ENCODE peak calls at places on chromosomes 3 and 15, in five cellular contexts. Z is brain microvascular endothelial cell, I is H9, X is Calu3, T is lower lobe of right lung. N is an unnamed sample.

GRCh38 chr15:78727561-78727960 is 83.7 kb downstream of the ADAMTS7 start:
- DNase-seq in Z (peak), I (peak), X (no peak), T (no peak), N (no peak)

GRCh38 chr15:52391074-52391473 is 95.5 kb upstream of the MYO5C start:
- DNase-seq in Z (no peak), I (no peak), X (no peak), T (no peak), N (no peak)

GRCh38 chr3:10957976-10958749 is 34.4 kb upstream of the SLC6A1 start:
- DNase-seq in Z (no peak), I (no peak), X (peak), T (peak), N (no peak)

GRCh38 chr15:99683000-99683670 is 50.1 kb downstream of the LYSMD4 start:
- DNase-seq in Z (no peak), I (no peak), X (no peak), T (no peak), N (no peak)

GRCh38 chr3:135565481-135565880 is 400.0 kb upstream of the PPP2R3A start:
- DNase-seq in Z (no peak), I (no peak), X (no peak), T (no peak), N (no peak)

GRCh38 chr3:109339714-109340648 is 2.6 kb upstream of the DPPA4 start:
- DNase-seq in Z (no peak), I (peak), X (no peak), T (no peak), N (no peak)

GRCh38 chr3:7953449-7954015 is 548.1 kb upstream of the LMCD1 start:
- DNase-seq in Z (no peak), I (no peak), X (no peak), T (no peak), N (no peak)

GRCh38 chr3:130939753-130940152 is 45.9 kb downstream of the ATP2C1 start:
- DNase-seq in Z (no peak), I (no peak), X (no peak), T (no peak), N (no peak)

GRCh38 chr15:31163769-31164572 is 62.4 kb upstream of the TRPM1 start:
- DNase-seq in Z (no peak), I (no peak), X (no peak), T (no peak), N (no peak)

GRCh38 chr3:149963485-149963884 is 7.2 kb downstream of the PFN2 start:
- DNase-seq in Z (no peak), I (no peak), X (no peak), T (no peak), N (no peak)

GRCh38 chr3:36372534-36372935 is 7.8 kb upstream of the STAC start:
- DNase-seq in Z (peak), I (no peak), X (no peak), T (no peak), N (no peak)

GRCh38 chr3:11774296-11774877 is 72.3 kb downstream of the TAMM41 start:
- DNase-seq in Z (peak), I (peak), X (peak), T (no peak), N (peak)

GRCh38 chr15:77981281-77982126 is 96.0 kb downstream of the TBC1D2B start:
- DNase-seq in Z (no peak), I (no peak), X (no peak), T (no peak), N (no peak)

GRCh38 chr3:19945405-19946290 is 1.2 kb upstream of the RAB5A start:
- DNase-seq in Z (no peak), I (no peak), X (no peak), T (no peak), N (no peak)

GRCh38 chr3:49701388-49702077 is 12.2 kb downstream of the RNF123 start:
- DNase-seq in Z (no peak), I (peak), X (no peak), T (no peak), N (peak)

GRCh38 chr3:98563661-98564281 is 29.6 kb downstream of the CPOX start:
- DNase-seq in Z (no peak), I (no peak), X (no peak), T (no peak), N (no peak)

GRCh38 chr15:90221251-90221900 is 12.4 kb downstream of the CIB1 start:
- DNase-seq in Z (peak), I (peak), X (peak), T (peak), N (peak)

GRCh38 chr3:9770276-9770812 is 597 bp upstream of the CAMK1 start:
- DNase-seq in Z (no peak), I (no peak), X (peak), T (peak), N (no peak)

GRCh38 chr3:64303401-64303800 is 78.1 kb upstream of the PRICKLE2 start:
- DNase-seq in Z (no peak), I (no peak), X (no peak), T (no peak), N (no peak)

GRCh38 chr3:150110097-150110496 is 139.4 kb upstream of the PFN2 start:
- DNase-seq in Z (no peak), I (no peak), X (no peak), T (no peak), N (no peak)

GRCh38 chr3:134258761-134259347 is 8.2 kb upstream of the RYK start:
- DNase-seq in Z (no peak), I (no peak), X (no peak), T (no peak), N (no peak)

GRCh38 chr15:90680371-90680935 is 36.7 kb upstream of the BLM start:
- DNase-seq in Z (peak), I (no peak), X (no peak), T (no peak), N (no peak)

GRCh38 chr3:194137314-194138097 is 1.6 kb downstream of the HES1 start:
- DNase-seq in Z (peak), I (peak), X (peak), T (peak), N (peak)

GRCh38 chr3:12158387-12159226 is at the start of gene TIMP4:
- DNase-seq in Z (peak), I (peak), X (peak), T (peak), N (peak)

GRCh38 chr15:40254452-40254851 is 15.6 kb downstream of the PAK6 start:
- DNase-seq in Z (no peak), I (no peak), X (no peak), T (no peak), N (no peak)
- TF ChIP-seq CTCF in Z (no peak), I (no peak), X (no peak), T (no peak), N (no peak)

DNA sequence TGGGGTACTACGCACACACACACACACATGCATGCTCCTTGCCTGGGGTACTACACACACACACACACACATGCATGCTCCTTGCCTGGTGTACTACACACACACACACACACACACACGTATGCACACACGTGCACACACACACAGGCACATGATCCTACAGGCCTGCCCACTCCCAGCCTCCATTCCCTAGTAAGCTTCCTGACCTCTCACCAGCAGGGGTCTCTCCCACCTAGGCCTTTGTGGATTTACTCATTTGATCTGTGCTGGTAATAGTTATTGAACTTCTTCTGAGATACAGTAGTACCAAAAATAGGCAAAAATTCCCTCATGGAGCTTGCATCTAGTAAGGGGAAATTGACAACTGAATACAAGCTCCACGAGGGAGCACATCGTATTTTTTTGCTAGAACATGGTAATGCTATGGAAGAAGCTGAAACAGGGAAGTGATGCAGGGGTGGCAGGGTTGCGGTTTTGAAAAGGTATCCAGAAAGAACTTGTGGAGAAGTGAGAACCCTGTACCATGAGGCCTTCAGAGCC is 19.1 kb downstream of the TTC21A start:
- DNase-seq in Z (peak), I (peak), X (peak), T (peak), N (peak)
- TF ChIP-seq CTCF in Z (peak), I (peak), X (peak), T (peak), N (peak)

DNA sequence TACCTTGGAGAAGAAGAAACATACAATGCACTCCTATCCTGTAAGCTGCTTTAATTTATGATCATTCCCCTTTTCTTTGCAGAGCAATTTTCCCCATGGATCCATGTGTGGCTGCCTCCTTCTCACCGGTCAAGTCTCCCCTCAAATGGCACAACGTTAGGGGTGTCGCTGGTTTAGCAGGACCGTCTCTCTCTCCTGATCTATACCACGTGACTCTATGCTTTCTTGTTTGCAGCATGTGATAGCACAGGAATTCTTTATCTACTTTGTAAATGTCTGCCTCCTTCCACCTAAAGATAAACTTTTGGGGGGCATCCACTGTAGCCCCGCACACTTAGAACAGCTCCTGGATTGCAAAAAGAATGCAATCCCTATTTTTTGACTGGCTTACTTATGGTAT is 506.0 kb downstream of the MAGI1 start:
- DNase-seq in Z (no peak), I (no peak), X (no peak), T (no peak), N (no peak)
- TF ChIP-seq CTCF in Z (no peak), I (no peak), X (no peak), T (no peak), N (no peak)

DNA sequence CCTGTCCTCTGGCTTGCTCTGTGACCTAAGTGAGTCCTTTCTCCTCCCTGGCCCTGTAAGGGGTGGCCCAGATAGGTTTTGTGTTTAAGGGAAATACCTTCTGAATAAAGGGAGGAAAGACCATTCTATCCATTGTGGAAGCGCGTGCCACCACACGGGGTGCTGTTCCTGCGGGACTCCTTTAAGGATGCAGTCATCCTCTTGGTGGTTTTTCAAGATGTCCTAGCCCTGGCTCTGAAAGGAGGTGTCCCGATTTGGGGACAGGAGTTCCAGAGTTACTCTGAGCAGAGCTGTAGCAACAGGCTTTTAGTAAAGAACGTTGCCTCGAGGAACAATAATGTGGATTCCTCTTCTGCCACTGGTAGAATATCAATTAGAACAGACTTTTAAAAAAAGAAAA is 9.6 kb downstream of the SLC6A6 start:
- DNase-seq in Z (no peak), I (peak), X (no peak), T (no peak), N (no peak)
- TF ChIP-seq CTCF in Z (peak), I (peak), X (no peak), T (no peak), N (no peak)

N was measured in glutamatergic neuron.